ENCODE peak calls at places on chromosomes 11 and 22, in seven cellular contexts. M is foreskin fibroblast, K is vagina, I is dorsolateral prefrontal cortex, Q is gastrocnemius medialis, J is IMR-90, X is MM.1S. Z is an unnamed sample.

GRCh38 chr11:43576834-43577521 is 103.6 kb upstream of the HSD17B12 start:
- DNase-seq in J (peak), I (peak), K (no peak), M (no peak), X (peak), Q (no peak), Z (peak)

GRCh38 chr22:28207281-28208030 is 288.4 kb upstream of the PITPNB start:
- DNase-seq in I (no peak), J (peak), K (no peak), M (peak), Q (no peak), X (no peak), Z (peak)

GRCh38 chr11:70470127-70470526 is 71.8 kb downstream of the CTTN start:
- DNase-seq in M (peak), X (peak), Q (peak), K (no peak), I (no peak), J (peak), Z (peak)

GRCh38 chr11:17267576-17267975 is 9.0 kb upstream of the NUCB2 start:
- DNase-seq in K (no peak), J (peak), I (no peak), Q (no peak), X (peak), M (no peak), Z (peak)

GRCh38 chr22:24186352-24186740 is 5.1 kb downstream of the SUSD2 start:
- DNase-seq in M (no peak), Q (no peak), X (no peak), I (no peak), K (no peak), J (no peak), Z (no peak)

GRCh38 chr11:58726594-58727414 is 4.9 kb downstream of the GLYAT start:
- DNase-seq in J (no peak), X (no peak), Q (no peak), M (no peak), I (no peak), K (no peak), Z (no peak)

GRCh38 chr11:114059984-114060401 is 482 bp downstream of the ZBTB16 start:
- DNase-seq in M (peak), J (no peak), X (no peak), K (no peak), I (no peak), Q (peak), Z (peak)

GRCh38 chr11:111878385-111878765 is 590 bp downstream of the FDXACB1 start:
- DNase-seq in Q (no peak), X (peak), I (no peak), J (peak), M (no peak), K (no peak), Z (no peak)

GRCh38 chr11:69479591-69480271 is 1.7 kb upstream of the LINC01488 start:
- DNase-seq in I (no peak), Q (no peak), K (no peak), M (no peak), X (no peak), J (no peak), Z (no peak)

GRCh38 chr11:117998664-117999353 is 12.6 kb downstream of the IL10RA start:
- DNase-seq in I (no peak), J (no peak), Q (no peak), K (no peak), M (no peak), X (no peak), Z (no peak)

GRCh38 chr11:34223021-34223813 is 117.8 kb downstream of the NAT10 start:
- DNase-seq in J (peak), K (peak), X (no peak), Q (peak), M (peak), I (no peak), Z (peak)

GRCh38 chr11:101010899-101011298 is 118.7 kb downstream of the PGR start:
- DNase-seq in J (no peak), I (no peak), Q (no peak), X (no peak), M (no peak), K (no peak), Z (no peak)

GRCh38 chr11:119218141-119218878 is 12.2 kb downstream of the CBL start:
- DNase-seq in J (peak), X (no peak), K (no peak), I (no peak), Q (no peak), M (peak), Z (peak)

GRCh38 chr11:125625594-125626380 is 824 bp downstream of the CHEK1 start:
- DNase-seq in X (peak), M (peak), J (peak), Q (peak), I (peak), K (peak), Z (peak)

GRCh38 chr11:6402561-6402981 is 12.3 kb downstream of the SMPD1 start:
- DNase-seq in X (peak), K (no peak), I (no peak), J (peak), M (no peak), Q (no peak), Z (no peak)

GRCh38 chr11:61959678-61960077 is 7.8 kb downstream of the FTH1 start:
- DNase-seq in Q (no peak), J (no peak), X (no peak), K (peak), I (no peak), M (no peak), Z (no peak)

GRCh38 chr22:35154937-35155387 is 89.0 kb downstream of the ISX start:
- DNase-seq in J (peak), K (no peak), Q (no peak), M (peak), X (peak), I (peak), Z (peak)

GRCh38 chr22:38824587-38824986 is 19.2 kb downstream of the NPTXR start:
- DNase-seq in J (peak), X (peak), M (peak), Q (no peak), I (no peak), K (no peak), Z (peak)

GRCh38 chr11:122647728-122648127 is 7.8 kb upstream of the UBASH3B start:
- DNase-seq in I (no peak), X (no peak), K (no peak), J (no peak), M (no peak), Q (no peak), Z (no peak)

GRCh38 chr11:46112961-46113617 is 8.2 kb downstream of the PHF21A start:
- DNase-seq in M (peak), Q (no peak), J (peak), K (no peak), X (peak), I (no peak), Z (peak)

GRCh38 chr11:16252373-16252772 is 104.0 kb downstream of the SOX6 start:
- DNase-seq in X (no peak), Q (no peak), K (no peak), M (no peak), J (peak), I (no peak), Z (peak)

GRCh38 chr22:17079572-17079971 is 5.2 kb upstream of the IL17RA start:
- DNase-seq in M (no peak), X (no peak), I (no peak), K (no peak), J (peak), Q (no peak), Z (no peak)

GRCh38 chr11:76590631-76590950 is 80.0 kb downstream of the LRRC32 start:
- DNase-seq in I (no peak), K (no peak), Q (no peak), M (no peak), X (no peak), J (no peak), Z (no peak)

GRCh38 chr11:1759151-1759850 is 4.4 kb downstream of the CTSD start:
- DNase-seq in J (no peak), K (no peak), M (no peak), I (no peak), Q (no peak), X (no peak), Z (no peak)

GRCh38 chr11:133903875-133904817 is 52.6 kb downstream of the IGSF9B start:
- DNase-seq in K (no peak), Q (peak), M (no peak), I (no peak), J (no peak), X (no peak), Z (no peak)

GRCh38 chr22:44132724-44133123 is 48.0 kb upstream of the PARVG start:
- DNase-seq in M (no peak), J (no peak), Q (no peak), K (no peak), X (no peak), I (no peak), Z (no peak)
- TF ChIP-seq CTCF in M (no peak), J (no peak), Q (no peak), K (no peak), X (no peak), I (no peak), Z (no peak)

DNA sequence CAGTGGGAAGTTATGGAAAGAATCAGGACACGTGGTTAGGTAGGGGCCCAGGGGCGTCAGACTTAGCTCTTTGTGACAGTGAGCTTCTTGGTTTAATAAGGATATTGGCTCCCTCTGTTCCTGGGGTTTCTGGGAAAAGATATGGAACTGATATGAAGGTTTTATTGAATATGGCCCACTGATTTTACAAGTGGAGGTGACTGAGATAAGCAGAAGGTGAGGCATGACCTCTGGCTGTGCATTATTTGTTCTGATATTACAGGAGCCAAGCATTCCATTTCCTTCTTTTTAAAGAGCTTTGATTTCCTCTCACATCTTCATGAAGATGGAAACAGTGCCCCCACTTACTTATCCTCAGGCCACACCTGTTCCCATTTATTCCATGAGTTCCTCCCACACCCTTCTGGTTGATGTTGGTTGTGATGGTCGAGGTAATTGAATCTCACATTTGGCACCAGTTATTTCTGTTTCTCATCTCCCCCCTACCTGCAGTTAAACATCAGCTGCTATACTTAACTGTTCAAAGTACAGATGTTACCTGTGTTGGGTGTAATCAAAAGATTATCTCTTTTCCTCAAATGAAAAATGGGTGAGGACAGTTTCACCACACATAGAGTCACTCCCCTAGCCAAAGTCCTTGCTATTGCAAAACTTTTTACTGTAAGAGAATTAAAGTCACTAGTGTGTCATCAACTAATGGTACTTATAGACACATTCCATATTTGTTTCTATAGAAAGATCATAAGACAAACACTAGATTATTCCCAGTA is 1.8 kb downstream of the TMEM45B start:
- DNase-seq in I (no peak), X (no peak), Q (no peak), K (no peak), M (no peak), J (no peak), Z (no peak)
- H3K4me3 ChIP-seq in I (no peak), X (no peak), Q (no peak), K (no peak), M (no peak), J (no peak), Z (no peak)

DNA sequence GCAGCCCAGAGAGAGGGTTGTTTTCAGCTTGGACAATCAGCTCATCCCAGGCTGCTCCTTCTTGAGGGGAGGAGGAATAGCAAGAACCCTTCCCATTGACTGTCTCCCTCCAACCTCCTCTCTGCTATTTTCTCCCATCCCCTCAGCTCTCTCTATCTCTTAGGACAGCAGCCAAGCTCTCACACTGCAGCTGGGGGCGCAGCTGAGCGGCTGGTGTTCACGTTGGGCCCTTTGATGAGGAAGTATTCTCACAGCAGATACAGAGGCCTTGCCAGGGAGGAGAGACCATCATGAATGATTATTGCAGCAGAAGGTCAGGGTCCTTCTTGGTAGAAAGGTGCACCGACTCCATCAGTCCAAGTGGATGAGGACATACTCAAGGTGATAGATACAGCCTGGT is 26.5 kb upstream of the CADM1 start:
- DNase-seq in M (no peak), Q (no peak), K (no peak), I (no peak), J (no peak), X (no peak), Z (no peak)
- TF ChIP-seq CTCF in M (no peak), Q (no peak), K (no peak), I (no peak), J (peak), X (no peak), Z (no peak)

GRCh38 chr11:57321388-57321995 is 3.3 kb downstream of the TNKS1BP1 start:
- DNase-seq in Q (peak), M (no peak), I (no peak), K (no peak), X (no peak), J (no peak), Z (no peak)
- H3K4me3 ChIP-seq in Q (peak), M (peak), I (peak), K (peak), X (no peak), J (peak), Z (peak)